ENCODE peak calls at places on chromosome 6, in six cellular contexts. One of them, this sample, is unnamed.

GRCh38 chr6:34528996-34529664 is 27.0 kb downstream of the SPDEF start:
- DNase-seq in fibroblast of mammary gland: no peak
- DNase-seq in WTC11: no peak
- DNase-seq in SK-N-MC: no peak
- DNase-seq in brain microvascular endothelial cell: no peak
- DNase-seq in hepatocyte: no peak
- DNase-seq in this sample: no peak

GRCh38 chr6:55012454-55012853 is 161.9 kb upstream of the HCRTR2 start:
- DNase-seq in fibroblast of mammary gland: no peak
- DNase-seq in WTC11: no peak
- DNase-seq in SK-N-MC: no peak
- DNase-seq in brain microvascular endothelial cell: no peak
- DNase-seq in hepatocyte: no peak
- DNase-seq in this sample: no peak

GRCh38 chr6:9399916-9400315 is 964.6 kb upstream of the SLC35B3 start:
- DNase-seq in fibroblast of mammary gland: peak; percentile 36
- DNase-seq in WTC11: no peak
- DNase-seq in SK-N-MC: no peak
- DNase-seq in brain microvascular endothelial cell: no peak
- DNase-seq in hepatocyte: peak; percentile 34
- DNase-seq in this sample: no peak

GRCh38 chr6:127367023-127367375 is 23.6 kb upstream of the ECHDC1 start:
- DNase-seq in fibroblast of mammary gland: no peak
- DNase-seq in WTC11: no peak
- DNase-seq in SK-N-MC: no peak
- DNase-seq in brain microvascular endothelial cell: no peak
- DNase-seq in hepatocyte: no peak
- DNase-seq in this sample: no peak

GRCh38 chr6:124260337-124260736 is 456.7 kb downstream of the NKAIN2 start:
- DNase-seq in fibroblast of mammary gland: no peak
- DNase-seq in WTC11: no peak
- DNase-seq in SK-N-MC: no peak
- DNase-seq in brain microvascular endothelial cell: no peak
- DNase-seq in hepatocyte: no peak
- DNase-seq in this sample: no peak

GRCh38 chr6:166485651-166486535 is 100.6 kb downstream of the RAMACL start:
- DNase-seq in fibroblast of mammary gland: no peak
- DNase-seq in WTC11: no peak
- DNase-seq in SK-N-MC: no peak
- DNase-seq in brain microvascular endothelial cell: no peak
- DNase-seq in hepatocyte: no peak
- DNase-seq in this sample: no peak

GRCh38 chr6:128065072-128065471 is 164.2 kb upstream of the THEMIS start:
- DNase-seq in fibroblast of mammary gland: no peak
- DNase-seq in WTC11: no peak
- DNase-seq in SK-N-MC: no peak
- DNase-seq in brain microvascular endothelial cell: no peak
- DNase-seq in hepatocyte: no peak
- DNase-seq in this sample: no peak

GRCh38 chr6:29739882-29740261 is 16.6 kb downstream of the HLA-F start:
- DNase-seq in fibroblast of mammary gland: no peak
- DNase-seq in WTC11: no peak
- DNase-seq in SK-N-MC: no peak
- DNase-seq in brain microvascular endothelial cell: no peak
- DNase-seq in hepatocyte: no peak
- DNase-seq in this sample: no peak

GRCh38 chr6:41427642-41428401 is 92.4 kb downstream of the NCR2 start:
- DNase-seq in fibroblast of mammary gland: no peak
- DNase-seq in WTC11: peak; percentile 73
- DNase-seq in SK-N-MC: no peak
- DNase-seq in brain microvascular endothelial cell: no peak
- DNase-seq in hepatocyte: peak; percentile 78
- DNase-seq in this sample: no peak

GRCh38 chr6:114375803-114376202 is 33.0 kb upstream of the HS3ST5 start:
- DNase-seq in fibroblast of mammary gland: no peak
- DNase-seq in WTC11: no peak
- DNase-seq in SK-N-MC: no peak
- DNase-seq in brain microvascular endothelial cell: no peak
- DNase-seq in hepatocyte: no peak
- DNase-seq in this sample: no peak

GRCh38 chr6:41618598-41618997 is 19.7 kb upstream of the MDFI start:
- DNase-seq in fibroblast of mammary gland: no peak
- DNase-seq in WTC11: no peak
- DNase-seq in SK-N-MC: no peak
- DNase-seq in brain microvascular endothelial cell: no peak
- DNase-seq in hepatocyte: no peak
- DNase-seq in this sample: no peak

GRCh38 chr6:21664263-21665081 is 70.9 kb downstream of the SOX4 start:
- DNase-seq in fibroblast of mammary gland: peak; percentile 8
- DNase-seq in WTC11: peak; percentile 78
- DNase-seq in SK-N-MC: no peak
- DNase-seq in brain microvascular endothelial cell: no peak
- DNase-seq in hepatocyte: peak; percentile 58
- DNase-seq in this sample: no peak

GRCh38 chr6:40874495-40874894 is 164.5 kb downstream of the UNC5CL start:
- DNase-seq in fibroblast of mammary gland: no peak
- DNase-seq in WTC11: peak; percentile 59
- DNase-seq in SK-N-MC: no peak
- DNase-seq in brain microvascular endothelial cell: no peak
- DNase-seq in hepatocyte: no peak
- DNase-seq in this sample: peak; percentile 84

This sample was measured in WERI-Rb-1.